ENCODE peak calls at places on chromosomes 2 and 18, in ten cellular contexts. T, C, I, W, A, N, V, K, H and R are unnamed samples.

GRCh38 chr18:23141022-23141999 is 6.0 kb downstream of the CABLES1 start:
- DNase-seq in T (no peak), C (no peak), I (no peak), W (peak; percentile 41), A (no peak), N (no peak), V (no peak), K (no peak), H (no peak), R (no peak)

GRCh38 chr2:60925994-60926750 is 44.8 kb downstream of the REL start:
- DNase-seq in T (no peak), C (no peak), I (no peak), W (no peak), A (no peak), N (peak; percentile 47), V (no peak), K (no peak), H (no peak), R (no peak)

GRCh38 chr2:85997016-85997970 is 108.4 kb downstream of the POLR1A start:
- DNase-seq in T (no peak), C (peak; percentile 11), I (peak; percentile 22), W (peak; percentile 40), A (no peak), N (no peak), V (no peak), K (no peak), H (no peak), R (no peak)

GRCh38 chr2:36329746-36330145 is 25.8 kb upstream of the CRIM1 start:
- DNase-seq in T (no peak), C (no peak), I (no peak), W (no peak), A (no peak), N (no peak), V (peak; percentile 71), K (peak; percentile 62), H (peak; percentile 17), R (no peak)

GRCh38 chr2:235900631-235901030 is 267.6 kb downstream of the GBX2 start:
- DNase-seq in T (no peak), C (no peak), I (no peak), W (no peak), A (no peak), N (no peak), V (no peak), K (peak; percentile 39), H (no peak), R (no peak)

GRCh38 chr2:27573452-27573851 is 9.4 kb upstream of the ZNF512 start:
- DNase-seq in T (no peak), C (no peak), I (no peak), W (no peak), A (no peak), N (no peak), V (no peak), K (no peak), H (peak; percentile 79), R (no peak)

GRCh38 chr2:43067254-43068052 is 159.0 kb downstream of the ZFP36L2 start:
- DNase-seq in T (no peak), C (no peak), I (no peak), W (no peak), A (no peak), N (no peak), V (no peak), K (no peak), H (no peak), R (no peak)

GRCh38 chr2:9230051-9230802 is 23.6 kb downstream of the ASAP2 start:
- DNase-seq in T (no peak), C (no peak), I (no peak), W (peak; percentile 73), A (no peak), N (no peak), V (no peak), K (no peak), H (no peak), R (no peak)

GRCh38 chr2:144331652-144332355 is 188.1 kb downstream of the ZEB2 start:
- DNase-seq in T (no peak), C (no peak), I (no peak), W (no peak), A (peak; percentile 75), N (peak; percentile 77), V (peak; percentile 39), K (peak; percentile 70), H (no peak), R (no peak)

GRCh38 chr2:212032032-212032431 is 506.6 kb downstream of the ERBB4 start:
- DNase-seq in T (no peak), C (peak; percentile 53), I (peak; percentile 30), W (no peak), A (no peak), N (no peak), V (peak; percentile 56), K (peak; percentile 73), H (no peak), R (no peak)

GRCh38 chr18:9421788-9422329 is 53.5 kb upstream of the RALBP1 start:
- DNase-seq in T (no peak), C (no peak), I (peak; percentile 22), W (no peak), A (no peak), N (no peak), V (no peak), K (no peak), H (no peak), R (no peak)

GRCh38 chr2:236454076-236454475 is 115.5 kb upstream of the ACKR3 start:
- DNase-seq in T (no peak), C (no peak), I (no peak), W (no peak), A (no peak), N (no peak), V (no peak), K (no peak), H (no peak), R (no peak)

GRCh38 chr2:3130889-3131635 is 246.6 kb downstream of the EIPR1 start:
- DNase-seq in T (no peak), C (no peak), I (no peak), W (no peak), A (no peak), N (peak; percentile 45), V (no peak), K (no peak), H (no peak), R (no peak)

GRCh38 chr2:26898480-26899058 is 50.6 kb downstream of the DPYSL5 start:
- DNase-seq in T (no peak), C (no peak), I (no peak), W (no peak), A (no peak), N (no peak), V (no peak), K (no peak), H (no peak), R (no peak)

GRCh38 chr18:49723648-49724180 is 89.6 kb downstream of the ACAA2 start:
- DNase-seq in T (no peak), C (no peak), I (no peak), W (no peak), A (no peak), N (peak; percentile 14), V (no peak), K (peak; percentile 95), H (no peak), R (peak; percentile 45)

GRCh38 chr2:126858013-126858412 is 40.7 kb upstream of the TEX51 start:
- DNase-seq in T (no peak), C (no peak), I (no peak), W (no peak), A (no peak), N (no peak), V (no peak), K (no peak), H (no peak), R (no peak)

GRCh38 chr2:237571551-237571950 is 5.2 kb downstream of the PRLH start:
- DNase-seq in T (no peak), C (no peak), I (no peak), W (no peak), A (no peak), N (no peak), V (no peak), K (no peak), H (no peak), R (no peak)

GRCh38 chr2:240946654-240947053 is 40.5 kb downstream of the CROCC2 start:
- DNase-seq in T (no peak), C (no peak), I (no peak), W (no peak), A (no peak), N (no peak), V (no peak), K (no peak), H (no peak), R (no peak)

GRCh38 chr2:150792780-150793300 is 305.4 kb upstream of the RND3 start:
- DNase-seq in T (no peak), C (no peak), I (no peak), W (no peak), A (no peak), N (no peak), V (no peak), K (no peak), H (no peak), R (no peak)

GRCh38 chr2:216696751-216697560 is 1.6 kb upstream of the IGFBP5 start:
- DNase-seq in T (peak; percentile 5), C (peak; percentile 28), I (peak; percentile 92), W (no peak), A (no peak), N (peak; percentile 53), V (no peak), K (peak; percentile 59), H (no peak), R (no peak)